ENCODE peak calls at places on chromosomes 2 and 18, in six cellular contexts. L, I, J, M, P and Y are unnamed samples.

GRCh38 chr2:45839388-45840251 is 188.1 kb downstream of the PRKCE start:
- DNase-seq in L (no peak), I (no peak), J (no peak), M (no peak), P (no peak), Y (no peak)

GRCh38 chr18:22314001-22314400 is 103.7 kb downstream of the CTAGE1 start:
- DNase-seq in L (no peak), I (no peak), J (no peak), M (no peak), P (no peak), Y (no peak)

GRCh38 chr2:29463181-29463900 is 348.1 kb downstream of the CLIP4 start:
- DNase-seq in L (no peak), I (no peak), J (no peak), M (no peak), P (no peak), Y (no peak)

GRCh38 chr2:109238580-109238979 is 109.6 kb downstream of the SH3RF3 start:
- DNase-seq in L (peak; percentile 59), I (no peak), J (peak; percentile 89), M (peak; percentile 64), P (peak; percentile 47), Y (no peak)

GRCh38 chr2:240014327-240014726 is 10.8 kb downstream of the NDUFA10 start:
- DNase-seq in L (no peak), I (no peak), J (no peak), M (no peak), P (no peak), Y (no peak)

GRCh38 chr2:217901826-217902225 is 101.0 kb downstream of the TNS1 start:
- DNase-seq in L (no peak), I (no peak), J (no peak), M (no peak), P (no peak), Y (no peak)

GRCh38 chr18:42742976-42743755 is 372.3 kb downstream of the RIT2 start:
- DNase-seq in L (no peak), I (no peak), J (no peak), M (no peak), P (no peak), Y (no peak)

GRCh38 chr2:24382363-24383021 is 22.2 kb upstream of the ITSN2 start:
- DNase-seq in L (no peak), I (peak; percentile 57), J (no peak), M (peak; percentile 75), P (peak; percentile 54), Y (peak; percentile 68)

GRCh38 chr2:8692783-8693768 is 11.2 kb downstream of the ID2 start:
- DNase-seq in L (no peak), I (peak; percentile 21), J (peak; percentile 76), M (no peak), P (peak; percentile 62), Y (peak; percentile 57)

GRCh38 chr2:238796223-238796885 is 51.5 kb upstream of the TWIST2 start:
- DNase-seq in L (no peak), I (no peak), J (no peak), M (no peak), P (no peak), Y (no peak)

GRCh38 chr2:227871375-227871788 is at the start of gene DAW1:
- DNase-seq in L (no peak), I (peak; percentile 62), J (peak; percentile 83), M (peak; percentile 23), P (peak; percentile 58), Y (peak; percentile 33)

GRCh38 chr18:56835331-56835730 is 184.2 kb downstream of the WDR7 start:
- DNase-seq in L (no peak), I (no peak), J (no peak), M (no peak), P (no peak), Y (no peak)

GRCh38 chr2:219079417-219079816 is 18.7 kb upstream of the IHH start:
- DNase-seq in L (no peak), I (no peak), J (no peak), M (no peak), P (peak; percentile 77), Y (peak; percentile 97)

GRCh38 chr2:52955079-52955478 is 812.5 kb upstream of the CHAC2 start:
- DNase-seq in L (no peak), I (no peak), J (no peak), M (no peak), P (no peak), Y (no peak)

GRCh38 chr2:134174711-134175110 is 79.2 kb upstream of the MGAT5 start:
- DNase-seq in L (no peak), I (no peak), J (no peak), M (no peak), P (no peak), Y (no peak)

GRCh38 chr2:45268631-45269030 is 259.4 kb upstream of the SIX2 start:
- DNase-seq in L (no peak), I (no peak), J (no peak), M (no peak), P (no peak), Y (no peak)

GRCh38 chr2:235856820-235857185 is 311.4 kb downstream of the GBX2 start:
- DNase-seq in L (no peak), I (no peak), J (no peak), M (no peak), P (no peak), Y (no peak)

GRCh38 chr2:144703852-144704324 is 184.0 kb upstream of the ZEB2 start:
- DNase-seq in L (no peak), I (peak; percentile 47), J (no peak), M (no peak), P (peak; percentile 18), Y (no peak)

GRCh38 chr18:9808530-9809241 is 77.1 kb upstream of the TXNDC2 start:
- DNase-seq in L (no peak), I (no peak), J (no peak), M (no peak), P (no peak), Y (no peak)

GRCh38 chr2:226701052-226701451 is 98.6 kb downstream of the IRS1 start:
- DNase-seq in L (no peak), I (no peak), J (no peak), M (no peak), P (no peak), Y (no peak)

GRCh38 chr2:182784777-182785176 is 68.7 kb downstream of the DNAJC10 start:
- DNase-seq in L (no peak), I (no peak), J (no peak), M (peak; percentile 5), P (no peak), Y (peak; percentile 7)

GRCh38 chr18:29912351-29912750 is 1130.2 kb downstream of the DSC3 start:
- DNase-seq in L (no peak), I (no peak), J (no peak), M (no peak), P (no peak), Y (no peak)

GRCh38 chr18:41391616-41392610 is 563.1 kb upstream of the PIK3C3 start:
- DNase-seq in L (no peak), I (peak; percentile 11), J (peak; percentile 48), M (no peak), P (peak; percentile 16), Y (peak; percentile 3)

GRCh38 chr2:68662466-68662865 is 19.1 kb downstream of the PROKR1 start:
- DNase-seq in L (no peak), I (no peak), J (no peak), M (no peak), P (no peak), Y (no peak)

GRCh38 chr18:6482198-6482977 is 67.7 kb upstream of the L3MBTL4 start:
- DNase-seq in L (no peak), I (peak; percentile 5), J (peak; percentile 92), M (no peak), P (peak; percentile 41), Y (peak; percentile 44)

GRCh38 chr2:30218814-30219213 is 12.5 kb upstream of the LBH start:
- DNase-seq in L (no peak), I (peak; percentile 77), J (no peak), M (no peak), P (no peak), Y (no peak)

GRCh38 chr2:185998562-185999070 is 260.0 kb downstream of the FSIP2 start:
- DNase-seq in L (no peak), I (no peak), J (no peak), M (no peak), P (no peak), Y (no peak)

GRCh38 chr2:119059287-119059686 is 99.3 kb downstream of the C1QL2 start:
- DNase-seq in L (no peak), I (no peak), J (no peak), M (no peak), P (no peak), Y (no peak)
- H3K9me3 ChIP-seq in L (no peaks in the 10 kb centered on the region), I (peaks cover 10% of the 10 kb centered on the region), J (no peaks in the 10 kb centered on the region), M (no peaks in the 10 kb centered on the region), P (no peaks in the 10 kb centered on the region), Y (no peaks in the 10 kb centered on the region)

GRCh38 chr2:12506846-12507245 is 209.9 kb upstream of the TRIB2 start:
- DNase-seq in L (no peak), I (no peak), J (no peak), M (no peak), P (no peak), Y (no peak)
- H3K4me1 ChIP-seq in L (peaks cover 37% of the 10 kb centered on the region), I (peaks cover 38% of the 10 kb centered on the region), J (no peaks in the 10 kb centered on the region), M (peaks cover 74% of the 10 kb centered on the region), P (no peaks in the 10 kb centered on the region), Y (no peaks in the 10 kb centered on the region)

GRCh38 chr2:12727085-12727484 is 10.3 kb downstream of the TRIB2 start:
- DNase-seq in L (no peak), I (no peak), J (peak; percentile 44), M (no peak), P (no peak), Y (no peak)
- H3K36me3 ChIP-seq in L (peaks cover 1% of the 10 kb centered on the region), I (peaks cover 93% of the 10 kb centered on the region), J (peaks cover 19% of the 10 kb centered on the region), M (peaks cover 19% of the 10 kb centered on the region), P (no peaks in the 10 kb centered on the region), Y (no peaks in the 10 kb centered on the region)

DNA sequence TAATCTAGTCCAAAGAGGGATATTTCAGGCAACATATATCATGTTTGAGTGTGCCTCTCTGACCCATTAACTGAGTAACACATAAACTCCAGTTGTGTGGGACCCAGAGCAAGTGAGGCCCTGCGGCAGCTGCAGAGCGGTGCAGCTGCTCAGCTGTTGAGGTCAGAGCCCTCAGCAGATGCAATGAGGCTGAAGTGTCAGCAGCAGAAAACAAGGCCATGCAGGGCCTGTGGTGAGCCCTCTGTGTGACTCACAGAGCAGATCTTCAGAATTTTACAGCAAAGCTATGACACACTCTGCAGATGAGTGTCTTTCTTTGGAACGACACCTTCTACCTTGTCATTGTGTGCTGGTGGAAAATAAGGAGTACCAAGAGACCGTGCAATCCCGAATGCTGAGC is 168.5 kb downstream of the CBLN2 start:
- DNase-seq in L (no peak), I (no peak), J (no peak), M (no peak), P (no peak), Y (no peak)
- H3K9me3 ChIP-seq in L (no peaks in the 10 kb centered on the region), I (no peaks in the 10 kb centered on the region), J (no peaks in the 10 kb centered on the region), M (no peaks in the 10 kb centered on the region), P (no peaks in the 10 kb centered on the region), Y (no peaks in the 10 kb centered on the region)

GRCh38 chr2:25620077-25620476 is 53.3 kb downstream of the DTNB start:
- DNase-seq in L (no peak), I (no peak), J (no peak), M (no peak), P (no peak), Y (no peak)

GRCh38 chr2:25618676-25619075 is 54.7 kb downstream of the DTNB start:
- DNase-seq in L (no peak), I (no peak), J (no peak), M (no peak), P (no peak), Y (peak; percentile 36)

GRCh38 chr2:25615920-25616319 is 57.5 kb downstream of the DTNB start:
- DNase-seq in L (no peak), I (no peak), J (no peak), M (no peak), P (no peak), Y (no peak)

GRCh38 chr2:25619187-25619586 is 54.2 kb downstream of the DTNB start:
- DNase-seq in L (no peak), I (no peak), J (no peak), M (no peak), P (no peak), Y (no peak)

GRCh38 chr2:25617948-25618646 is 55.3 kb downstream of the DTNB start:
- DNase-seq in L (no peak), I (peak; percentile 9), J (no peak), M (no peak), P (no peak), Y (no peak)
- H3K4me1 ChIP-seq in L (no peaks in the 10 kb centered on the region), I (peaks cover 25% of the 10 kb centered on the region), J (peaks cover 2% of the 10 kb centered on the region), M (no peaks in the 10 kb centered on the region), P (no peaks in the 10 kb centered on the region), Y (no peaks in the 10 kb centered on the region)